ENCODE peak calls at places on chromosomes 5 and 9, in ten cellular contexts. F, O, Q, Z, R, G, D, E, K and J are unnamed samples.

GRCh38 chr5:33244441-33245150 is 196.2 kb upstream of the TARS1 start:
- DNase-seq in F (no peak), O (no peak), Q (no peak), Z (no peak), R (no peak), G (no peak), D (no peak), E (no peak), K (no peak), J (no peak)

GRCh38 chr5:78497573-78498533 is 137.4 kb downstream of the SCAMP1 start:
- DNase-seq in F (no peak), O (no peak), Q (no peak), Z (peak), R (no peak), G (no peak), D (no peak), E (no peak), K (no peak), J (no peak)

GRCh38 chr5:150350524-150351344 is 6.8 kb upstream of the TCOF1 start:
- DNase-seq in F (peak), O (peak), Q (peak), Z (peak), R (peak), G (no peak), D (peak), E (peak), K (peak), J (peak)

GRCh38 chr9:132283863-132284262 is 70.9 kb downstream of the SETX start:
- DNase-seq in F (no peak), O (peak), Q (no peak), Z (no peak), R (no peak), G (peak), D (no peak), E (no peak), K (no peak), J (no peak)

GRCh38 chr5:124546643-124547042 is 199.8 kb downstream of the ZNF608 start:
- DNase-seq in F (no peak), O (no peak), Q (peak), Z (peak), R (peak), G (no peak), D (peak), E (peak), K (no peak), J (no peak)

GRCh38 chr5:86679529-86679928 is 61.8 kb downstream of the COX7C start:
- DNase-seq in F (peak), O (peak), Q (peak), Z (no peak), R (peak), G (peak), D (peak), E (peak), K (peak), J (peak)

GRCh38 chr5:123360910-123361309 is 62.3 kb downstream of the CEP120 start:
- DNase-seq in F (no peak), O (no peak), Q (no peak), Z (no peak), R (no peak), G (no peak), D (no peak), E (no peak), K (no peak), J (no peak)

GRCh38 chr5:93294996-93295395 is 286.0 kb downstream of the NR2F1-AS1 start:
- DNase-seq in F (no peak), O (no peak), Q (no peak), Z (no peak), R (no peak), G (no peak), D (no peak), E (no peak), K (no peak), J (no peak)

GRCh38 chr9:93094294-93095204 is 1.5 kb upstream of the CARD19 start:
- DNase-seq in F (no peak), O (no peak), Q (no peak), Z (no peak), R (no peak), G (no peak), D (no peak), E (peak), K (no peak), J (no peak)

GRCh38 chr5:179803651-179804598 is 2.7 kb downstream of the MGAT4B start:
- DNase-seq in F (no peak), O (no peak), Q (no peak), Z (peak), R (no peak), G (no peak), D (no peak), E (peak), K (no peak), J (no peak)

GRCh38 chr9:137178201-137178938 is 6.5 kb upstream of the TMEM210 start:
- DNase-seq in F (no peak), O (no peak), Q (no peak), Z (no peak), R (no peak), G (no peak), D (no peak), E (no peak), K (no peak), J (no peak)

GRCh38 chr5:143605403-143606005 is 202.0 kb upstream of the NR3C1 start:
- DNase-seq in F (no peak), O (no peak), Q (no peak), Z (no peak), R (no peak), G (no peak), D (no peak), E (no peak), K (no peak), J (no peak)

GRCh38 chr5:157735991-157736390 is 4.8 kb downstream of the THG1L start:
- DNase-seq in F (no peak), O (no peak), Q (no peak), Z (no peak), R (no peak), G (no peak), D (no peak), E (no peak), K (no peak), J (no peak)

GRCh38 chr9:75599249-75599648 is 291.2 kb upstream of the PCSK5 start:
- DNase-seq in F (no peak), O (no peak), Q (no peak), Z (no peak), R (no peak), G (no peak), D (no peak), E (no peak), K (no peak), J (no peak)

GRCh38 chr5:72598461-72599433 is 91.5 kb upstream of the ZNF366 start:
- DNase-seq in F (no peak), O (peak), Q (no peak), Z (no peak), R (no peak), G (no peak), D (no peak), E (peak), K (no peak), J (no peak)

GRCh38 chr5:148688787-148689186 is 34.5 kb upstream of the HTR4 start:
- DNase-seq in F (no peak), O (no peak), Q (no peak), Z (no peak), R (no peak), G (no peak), D (no peak), E (no peak), K (no peak), J (no peak)

GRCh38 chr5:76000586-76000985 is 82.6 kb upstream of the SV2C start:
- DNase-seq in F (no peak), O (no peak), Q (no peak), Z (no peak), R (no peak), G (no peak), D (no peak), E (no peak), K (no peak), J (no peak)

GRCh38 chr5:126348855-126349635 is 74.2 kb upstream of the GRAMD2B start:
- DNase-seq in F (no peak), O (no peak), Q (no peak), Z (no peak), R (no peak), G (no peak), D (no peak), E (peak), K (no peak), J (no peak)

GRCh38 chr9:15081021-15081753 is 171.0 kb upstream of the FREM1 start:
- DNase-seq in F (no peak), O (no peak), Q (no peak), Z (no peak), R (no peak), G (no peak), D (no peak), E (no peak), K (no peak), J (no peak)

GRCh38 chr9:98551511-98552286 is 157.0 kb downstream of the GABBR2 start:
- DNase-seq in F (no peak), O (peak), Q (peak), Z (no peak), R (no peak), G (peak), D (no peak), E (no peak), K (no peak), J (no peak)

GRCh38 chr9:113929634-113930092 is 53.6 kb downstream of the ZNF618 start:
- DNase-seq in F (peak), O (peak), Q (peak), Z (no peak), R (no peak), G (no peak), D (no peak), E (peak), K (no peak), J (no peak)

GRCh38 chr9:98504883-98505282 is 203.9 kb downstream of the GABBR2 start:
- DNase-seq in F (no peak), O (no peak), Q (no peak), Z (no peak), R (no peak), G (no peak), D (no peak), E (no peak), K (no peak), J (no peak)

GRCh38 chr9:99465231-99465891 is 243.3 kb downstream of the SEC61B start:
- DNase-seq in F (no peak), O (no peak), Q (no peak), Z (no peak), R (no peak), G (no peak), D (no peak), E (no peak), K (no peak), J (peak)

GRCh38 chr5:135020111-135020895 is 13.7 kb downstream of the PITX1 start:
- DNase-seq in F (peak), O (no peak), Q (no peak), Z (no peak), R (no peak), G (no peak), D (no peak), E (no peak), K (no peak), J (no peak)

GRCh38 chr9:27675354-27675753 is 102.1 kb upstream of the C9orf72 start:
- DNase-seq in F (no peak), O (no peak), Q (no peak), Z (no peak), R (no peak), G (no peak), D (no peak), E (no peak), K (no peak), J (no peak)

GRCh38 chr5:154782326-154782725 is 27.1 kb downstream of the LARP1 start:
- DNase-seq in F (no peak), O (no peak), Q (no peak), Z (no peak), R (no peak), G (no peak), D (no peak), E (no peak), K (no peak), J (no peak)

GRCh38 chr9:136586391-136586790 is 40.5 kb upstream of the NOTCH1 start:
- DNase-seq in F (no peak), O (no peak), Q (no peak), Z (no peak), R (no peak), G (no peak), D (no peak), E (no peak), K (no peak), J (no peak)

GRCh38 chr9:2601785-2602378 is 19.7 kb upstream of the VLDLR start:
- DNase-seq in F (no peak), O (no peak), Q (no peak), Z (no peak), R (no peak), G (no peak), D (no peak), E (no peak), K (no peak), J (no peak)

GRCh38 chr5:171785517-171785916 is at the start of gene SMIM23:
- DNase-seq in F (no peak), O (no peak), Q (no peak), Z (no peak), R (no peak), G (no peak), D (no peak), E (no peak), K (no peak), J (no peak)

GRCh38 chr9:94056442-94056974 is 27.8 kb upstream of the PTPDC1 start:
- DNase-seq in F (no peak), O (peak), Q (peak), Z (no peak), R (no peak), G (peak), D (no peak), E (peak), K (peak), J (no peak)

GRCh38 chr5:65927497-65928340 is 1.3 kb downstream of the ERBIN start:
- DNase-seq in F (no peak), O (peak), Q (peak), Z (no peak), R (peak), G (no peak), D (peak), E (peak), K (no peak), J (no peak)

GRCh38 chr5:102681403-102681983 is 73.6 kb upstream of the PAM start:
- DNase-seq in F (peak), O (peak), Q (peak), Z (peak), R (peak), G (no peak), D (peak), E (peak), K (no peak), J (no peak)

GRCh38 chr5:55410840-55411239 is 103.1 kb downstream of the MTREX start:
- DNase-seq in F (no peak), O (no peak), Q (no peak), Z (no peak), R (no peak), G (no peak), D (no peak), E (no peak), K (no peak), J (no peak)

GRCh38 chr5:139950436-139950835 is 92.7 kb downstream of the NRG2 start:
- DNase-seq in F (no peak), O (no peak), Q (no peak), Z (peak), R (no peak), G (no peak), D (no peak), E (no peak), K (no peak), J (no peak)

GRCh38 chr9:120267929-120268328 is 312.0 kb downstream of the CDK5RAP2 start:
- DNase-seq in F (no peak), O (no peak), Q (no peak), Z (no peak), R (no peak), G (no peak), D (no peak), E (no peak), K (peak), J (no peak)

GRCh38 chr9:120261419-120261818 is 318.5 kb downstream of the CDK5RAP2 start:
- DNase-seq in F (no peak), O (no peak), Q (no peak), Z (no peak), R (no peak), G (no peak), D (no peak), E (no peak), K (no peak), J (no peak)

GRCh38 chr9:120265791-120266190 is 314.2 kb downstream of the CDK5RAP2 start:
- DNase-seq in F (no peak), O (no peak), Q (no peak), Z (no peak), R (no peak), G (no peak), D (no peak), E (no peak), K (no peak), J (no peak)

GRCh38 chr9:120259100-120259499 is 320.9 kb downstream of the CDK5RAP2 start:
- DNase-seq in F (no peak), O (no peak), Q (no peak), Z (no peak), R (no peak), G (no peak), D (no peak), E (no peak), K (no peak), J (no peak)

GRCh38 chr9:120264528-120264927 is 315.4 kb downstream of the CDK5RAP2 start:
- DNase-seq in F (no peak), O (no peak), Q (no peak), Z (no peak), R (no peak), G (no peak), D (no peak), E (no peak), K (no peak), J (no peak)
- TF ChIP-seq CTCF in F (no peak), O (no peak), Q (no peak), Z (no peak), R (no peak), G (no peak), D (no peak), E (no peak), K (no peak), J (no peak)

GRCh38 chr9:130058154-130058553 is 4.4 kb downstream of the GPR107 start:
- DNase-seq in F (no peak), O (no peak), Q (no peak), Z (no peak), R (no peak), G (no peak), D (peak), E (no peak), K (no peak), J (no peak)
- TF ChIP-seq CTCF in F (no peak), O (peak), Q (no peak), Z (peak), R (peak), G (no peak), D (no peak), E (peak), K (peak), J (no peak)

DNA sequence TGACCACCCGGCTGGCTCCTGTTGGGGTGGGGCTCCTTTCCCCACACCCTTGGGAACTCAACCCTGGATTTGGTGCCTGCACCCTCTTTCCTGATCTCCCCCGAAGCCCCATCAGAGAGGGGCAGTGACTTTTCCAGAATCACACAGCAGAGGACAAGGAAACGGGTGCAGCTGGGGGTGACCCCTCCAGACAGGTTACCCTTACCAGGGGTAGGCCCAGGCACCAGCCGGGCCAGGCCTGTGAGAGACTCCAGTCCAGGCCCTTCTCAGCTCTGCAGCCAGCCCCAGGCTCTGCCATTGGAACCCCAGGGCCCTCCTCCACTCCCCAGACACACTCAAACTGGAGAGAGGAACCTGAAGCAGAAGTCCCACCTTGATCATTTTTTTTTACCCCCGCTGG is 19.0 kb upstream of the PHYHD1 start:
- DNase-seq in F (no peak), O (no peak), Q (no peak), Z (no peak), R (no peak), G (no peak), D (no peak), E (no peak), K (no peak), J (no peak)
- TF ChIP-seq CTCF in F (no peak), O (no peak), Q (no peak), Z (no peak), R (no peak), G (no peak), D (no peak), E (no peak), K (no peak), J (no peak)

GRCh38 chr5:178069909-178070308 is 43.4 kb upstream of the N4BP3 start:
- DNase-seq in F (no peak), O (peak), Q (no peak), Z (peak), R (peak), G (no peak), D (peak), E (peak), K (no peak), J (no peak)
- TF ChIP-seq CTCF in F (no peak), O (peak), Q (no peak), Z (peak), R (no peak), G (peak), D (peak), E (peak), K (peak), J (peak)